ENCODE peak calls at places on chromosomes 5 and 9, in six cellular contexts. L, F, P, D, J and T are unnamed samples.

GRCh38 chr5:132785355-132785754 is 8.3 kb upstream of the SEPTIN8 start:
- DNase-seq in L (no peak), F (no peak), P (no peak), D (no peak), J (no peak), T (no peak)

GRCh38 chr5:89120719-89121118 is 237.7 kb upstream of the MEF2C start:
- DNase-seq in L (peak; percentile 21), F (no peak), P (peak; percentile 55), D (no peak), J (no peak), T (no peak)

GRCh38 chr5:74016373-74016772 is 390.4 kb downstream of the ARHGEF28 start:
- DNase-seq in L (no peak), F (peak; percentile 42), P (no peak), D (no peak), J (no peak), T (no peak)

GRCh38 chr9:99357575-99357974 is 135.5 kb downstream of the SEC61B start:
- DNase-seq in L (peak; percentile 70), F (no peak), P (no peak), D (no peak), J (no peak), T (no peak)

GRCh38 chr5:134070648-134070978 is 43.9 kb upstream of the TCF7 start:
- DNase-seq in L (no peak), F (no peak), P (no peak), D (no peak), J (no peak), T (no peak)

GRCh38 chr5:66814146-66814991 is 218.2 kb downstream of the MAST4 start:
- DNase-seq in L (no peak), F (peak; percentile 65), P (peak; percentile 42), D (peak; percentile 31), J (peak; percentile 57), T (no peak)

GRCh38 chr9:130658893-130659698 is 5.3 kb upstream of the PRDM12 start:
- DNase-seq in L (no peak), F (no peak), P (no peak), D (no peak), J (peak; percentile 21), T (no peak)

GRCh38 chr5:155898284-155898683 is 428.7 kb upstream of the SGCD start:
- DNase-seq in L (no peak), F (no peak), P (no peak), D (no peak), J (no peak), T (no peak)

GRCh38 chr9:6551126-6551525 is 94.4 kb downstream of the GLDC start:
- DNase-seq in L (no peak), F (no peak), P (no peak), D (no peak), J (no peak), T (no peak)

GRCh38 chr9:126613656-126614055 is at the start of gene LMX1B:
- DNase-seq in L (peak; percentile 77), F (peak; percentile 79), P (peak; percentile 37), D (no peak), J (peak; percentile 88), T (no peak)

GRCh38 chr9:32837551-32838058 is 54.3 kb downstream of the TMEM215 start:
- DNase-seq in L (no peak), F (no peak), P (no peak), D (no peak), J (no peak), T (no peak)

GRCh38 chr9:81182421-81182820 is 506.9 kb downstream of the TLE1 start:
- DNase-seq in L (no peak), F (peak; percentile 8), P (no peak), D (no peak), J (no peak), T (no peak)

GRCh38 chr5:54115768-54116403 is 194.5 kb downstream of the ARL15 start:
- DNase-seq in L (no peak), F (no peak), P (no peak), D (no peak), J (no peak), T (no peak)

GRCh38 chr9:78559449-78559885 is 262.5 kb downstream of the PSAT1 start:
- DNase-seq in L (no peak), F (no peak), P (no peak), D (no peak), J (no peak), T (no peak)

GRCh38 chr5:40217509-40217908 is 462.2 kb upstream of the PTGER4 start:
- DNase-seq in L (no peak), F (no peak), P (no peak), D (no peak), J (no peak), T (no peak)
- H3K4me1 ChIP-seq in L (no peaks in the 10 kb centered on the region), F (no peaks in the 10 kb centered on the region), P (no peaks in the 10 kb centered on the region), D (no peaks in the 10 kb centered on the region), J (peaks cover 16% of the 10 kb centered on the region), T (no peaks in the 10 kb centered on the region)

DNA sequence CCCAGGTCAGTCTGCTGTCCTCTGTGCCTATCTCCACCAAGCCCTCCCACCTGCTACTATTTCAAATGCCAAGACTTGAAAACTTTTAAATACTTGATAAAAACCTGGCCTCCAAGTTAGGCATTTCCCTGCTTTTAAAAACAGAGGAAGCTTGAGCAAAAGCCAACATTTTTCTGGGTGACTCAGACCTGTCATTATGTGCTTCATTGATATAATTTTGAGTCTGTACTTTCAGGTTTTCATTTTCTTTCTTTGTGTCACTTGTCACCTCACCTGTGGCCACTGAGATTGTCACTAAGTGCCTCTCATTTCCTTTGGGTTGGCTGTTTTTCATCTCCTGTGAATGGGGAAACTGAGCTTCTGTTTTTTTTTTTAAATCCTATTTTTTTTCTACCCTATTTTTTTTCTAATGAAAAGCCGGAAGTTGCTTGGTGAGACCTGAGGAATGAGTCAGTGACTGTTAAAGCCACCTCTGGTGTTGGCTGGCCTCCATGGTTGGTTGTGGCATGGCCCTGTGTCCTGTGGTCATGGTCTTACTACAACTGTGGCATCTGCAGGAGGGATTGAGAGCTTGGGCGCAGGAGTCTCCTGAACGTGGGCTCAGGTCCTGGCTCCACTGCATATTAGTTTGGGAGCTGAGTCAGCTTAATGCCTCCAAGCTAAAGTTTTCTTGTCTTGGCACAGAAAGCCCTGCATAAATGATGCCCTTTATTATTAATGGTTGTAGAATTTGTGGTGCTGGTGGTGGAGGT is 56.7 kb downstream of the ARHGAP26 start:
- DNase-seq in L (no peak), F (no peak), P (peak; percentile 47), D (no peak), J (no peak), T (no peak)
- H3K4me1 ChIP-seq in L (peaks cover 96% of the 10 kb centered on the region), F (peaks cover 11% of the 10 kb centered on the region), P (peaks cover 56% of the 10 kb centered on the region), D (peaks cover 20% of the 10 kb centered on the region), J (peaks cover 22% of the 10 kb centered on the region), T (peaks cover 36% of the 10 kb centered on the region)

GRCh38 chr5:179818746-179819295 is 1.9 kb upstream of the SQSTM1 start:
- DNase-seq in L (peak; percentile 97), F (peak; percentile 85), P (peak; percentile 98), D (no peak), J (peak; percentile 54), T (peak; percentile 98)

GRCh38 chr5:179821298-179822058 is 773 bp downstream of the SQSTM1 start:
- DNase-seq in L (peak; percentile 98), F (peak; percentile 90), P (peak; percentile 99), D (no peak), J (peak; percentile 81), T (peak; percentile 96)

GRCh38 chr5:179820483-179821297 is at the start of gene SQSTM1:
- DNase-seq in L (peak; percentile 91), F (peak; percentile 79), P (peak; percentile 80), D (peak; percentile 81), J (peak; percentile 92), T (peak; percentile 93)

GRCh38 chr5:179819296-179820126 is 1.2 kb upstream of the SQSTM1 start:
- DNase-seq in L (peak; percentile 78), F (peak; percentile 94), P (peak; percentile 79), D (no peak), J (peak; percentile 58), T (peak; percentile 88)

DNA sequence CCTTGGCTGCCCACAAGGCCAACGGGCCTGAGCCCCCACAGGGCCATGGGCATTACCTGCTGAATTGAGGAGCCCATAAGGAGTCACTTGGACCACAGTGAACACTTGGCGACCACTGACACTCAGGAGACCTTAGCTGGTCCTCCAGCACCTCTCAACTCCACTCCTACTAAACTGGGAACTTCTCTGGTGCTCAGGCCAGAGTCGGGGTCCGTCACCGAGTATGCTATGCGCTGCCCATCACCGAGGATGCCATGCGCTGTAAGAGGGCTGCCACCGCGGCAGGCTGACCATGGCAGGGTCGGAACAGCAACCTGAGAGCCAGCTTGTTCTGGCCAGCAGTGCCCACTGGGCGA is 600 bp upstream of the SQSTM1 start:
- DNase-seq in L (no peak), F (no peak), P (no peak), D (no peak), J (no peak), T (no peak)
- H3K4me1 ChIP-seq in L (peaks cover 73% of the 10 kb centered on the region), F (peaks cover 14% of the 10 kb centered on the region), P (peaks cover 65% of the 10 kb centered on the region), D (peaks cover 23% of the 10 kb centered on the region), J (peaks cover 26% of the 10 kb centered on the region), T (peaks cover 63% of the 10 kb centered on the region)

DNA sequence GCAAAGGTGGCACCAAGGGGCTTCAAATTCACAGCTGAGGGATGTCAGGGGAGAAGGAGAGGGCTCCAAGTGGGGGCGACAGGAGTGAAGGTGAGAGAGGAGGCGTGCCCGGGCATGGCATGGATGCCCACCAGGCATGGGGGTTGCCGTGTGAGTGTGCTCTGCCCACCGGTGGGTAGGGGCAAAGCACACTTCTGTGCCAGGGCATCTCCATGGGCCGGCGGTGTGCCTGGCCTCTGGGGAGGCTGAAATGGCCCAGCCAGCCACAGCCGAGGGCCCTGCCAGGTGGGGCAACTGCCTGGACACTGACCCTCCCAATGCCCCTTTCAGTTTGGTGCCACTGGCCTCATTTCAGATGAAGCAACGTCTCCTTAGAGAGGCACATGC is 14.0 kb upstream of the RNU6ATAC start:
- DNase-seq in L (no peak), F (no peak), P (no peak), D (no peak), J (no peak), T (no peak)
- H3K4me1 ChIP-seq in L (peaks cover 22% of the 10 kb centered on the region), F (no peaks in the 10 kb centered on the region), P (peaks cover 9% of the 10 kb centered on the region), D (no peaks in the 10 kb centered on the region), J (no peaks in the 10 kb centered on the region), T (peaks cover 6% of the 10 kb centered on the region)

GRCh38 chr9:134914501-134914834 is 3.2 kb downstream of the FCN1 start:
- DNase-seq in L (no peak), F (no peak), P (no peak), D (no peak), J (no peak), T (no peak)

GRCh38 chr9:134915046-134915930 is 2.4 kb downstream of the FCN1 start:
- DNase-seq in L (peak; percentile 10), F (no peak), P (no peak), D (no peak), J (no peak), T (no peak)

GRCh38 chr9:134917431-134918373 is at the start of gene FCN1:
- DNase-seq in L (peak; percentile 15), F (no peak), P (no peak), D (no peak), J (no peak), T (no peak)

GRCh38 chr9:134913713-134914500 is 3.8 kb downstream of the FCN1 start:
- DNase-seq in L (no peak), F (no peak), P (no peak), D (no peak), J (no peak), T (no peak)

GRCh38 chr9:134916161-134916665 is 1.5 kb downstream of the FCN1 start:
- DNase-seq in L (no peak), F (no peak), P (no peak), D (no peak), J (no peak), T (no peak)
- H3K4me1 ChIP-seq in L (no peaks in the 10 kb centered on the region), F (no peaks in the 10 kb centered on the region), P (no peaks in the 10 kb centered on the region), D (no peaks in the 10 kb centered on the region), J (no peaks in the 10 kb centered on the region), T (no peaks in the 10 kb centered on the region)

GRCh38 chr5:81234801-81235200 is 1.7 kb downstream of the CKMT2 start:
- DNase-seq in L (peak; percentile 56), F (peak; percentile 46), P (no peak), D (no peak), J (no peak), T (no peak)
- H3K4me1 ChIP-seq in L (peaks cover 48% of the 10 kb centered on the region), F (peaks cover 3% of the 10 kb centered on the region), P (peaks cover 34% of the 10 kb centered on the region), D (peaks cover 3% of the 10 kb centered on the region), J (peaks cover 8% of the 10 kb centered on the region), T (peaks cover 7% of the 10 kb centered on the region)